ENCODE peak calls at places on chromosomes 3 and 15, in four cellular contexts. I, W, R and L are unnamed samples.

GRCh38 chr3:123384256-123384655 is 64.6 kb downstream of the ADCY5 start:
- DNase-seq in W (no peak), I (no peak), R (no peak), L (no peak)

GRCh38 chr3:183958775-183959174 is 58.9 kb downstream of the ABCC5 start:
- DNase-seq in W (no peak), R (no peak), I (no peak), L (no peak)

GRCh38 chr3:123803521-123803920 is 80.6 kb downstream of the MYLK start:
- DNase-seq in I (no peak), R (no peak), W (no peak), L (no peak)

GRCh38 chr3:32203854-32204253 is 34.6 kb upstream of the CMTM8 start:
- DNase-seq in W (no peak), I (no peak), R (no peak), L (no peak)

GRCh38 chr15:65275104-65275727 is 11.5 kb downstream of the PARP16 start:
- DNase-seq in W (no peak), I (no peak), R (no peak), L (no peak)

GRCh38 chr3:101940521-101940992 is 91.2 kb downstream of the NFKBIZ start:
- DNase-seq in W (no peak), R (no peak), I (peak; percentile 51), L (no peak)

GRCh38 chr15:45187894-45188830 is at the start of gene SHF:
- DNase-seq in W (peak; percentile 88), I (peak; percentile 74), R (peak; percentile 89), L (no peak)

GRCh38 chr15:74274485-74275038 is 38.4 kb downstream of the CCDC33 start:
- DNase-seq in R (no peak), I (peak; percentile 10), W (no peak), L (no peak)

GRCh38 chr3:146196789-146197188 is 35.8 kb upstream of the PLOD2 start:
- DNase-seq in I (no peak), R (no peak), W (no peak), L (no peak)

GRCh38 chr3:129173725-129174124 is 10.0 kb downstream of the CNBP start:
- DNase-seq in I (no peak), W (no peak), R (no peak), L (no peak)

GRCh38 chr3:111076732-111077131 is 5.1 kb downstream of the NECTIN3 start:
- DNase-seq in I (no peak), W (no peak), R (no peak), L (no peak)

GRCh38 chr3:151016421-151016820 is 43.9 kb upstream of the CLRN1 start:
- DNase-seq in I (no peak), W (no peak), R (no peak), L (no peak)

DNA sequence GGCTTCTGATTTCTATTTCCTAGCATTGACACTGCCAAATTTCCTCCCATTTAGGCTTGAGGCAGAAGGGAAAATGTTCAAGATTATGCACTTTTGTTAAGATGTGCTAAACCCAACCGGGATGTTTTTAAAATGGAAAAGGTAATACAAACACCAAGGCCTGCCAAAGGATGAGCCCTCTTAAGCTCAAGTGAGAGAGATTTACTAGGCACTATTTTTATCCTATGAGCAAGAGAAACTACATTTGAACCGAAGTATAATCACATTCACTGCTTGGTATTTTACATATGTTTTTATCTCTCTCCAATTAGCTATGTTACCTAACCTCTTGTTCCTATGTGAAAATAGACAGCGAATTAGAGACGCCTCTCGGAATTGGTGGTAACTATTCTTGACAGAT is 295.8 kb downstream of the GABRB3 start:
- DNase-seq in W (no peak), R (no peak), I (no peak), L (no peak)
- TF ChIP-seq CTCF in W (no peak), R (no peak), I (no peak), L (no peak)

DNA sequence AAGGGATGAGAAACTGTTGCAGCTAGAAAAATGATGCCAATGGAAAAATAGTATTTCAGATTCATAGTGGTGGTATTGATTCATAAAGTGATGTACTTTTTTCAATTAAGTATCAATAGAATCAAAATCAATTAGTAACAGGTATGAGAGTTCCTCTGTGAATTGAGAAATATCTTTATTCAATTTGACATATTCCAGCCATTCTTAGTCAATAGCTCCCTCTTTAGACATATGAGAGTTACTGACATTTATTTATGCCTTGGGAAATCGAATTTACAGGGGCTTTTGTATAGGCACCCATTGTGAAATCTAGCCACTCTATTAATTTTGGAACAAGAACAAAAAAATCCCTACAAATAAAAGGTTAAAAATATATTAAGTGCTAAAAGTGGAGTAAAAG is 386.9 kb upstream of the CNTN3 start:
- DNase-seq in W (no peak), I (no peak), R (peak; percentile 17), L (peak; percentile 28)
- TF ChIP-seq CTCF in W (no peak), I (no peak), R (no peak), L (peak; percentile 44)

DNA sequence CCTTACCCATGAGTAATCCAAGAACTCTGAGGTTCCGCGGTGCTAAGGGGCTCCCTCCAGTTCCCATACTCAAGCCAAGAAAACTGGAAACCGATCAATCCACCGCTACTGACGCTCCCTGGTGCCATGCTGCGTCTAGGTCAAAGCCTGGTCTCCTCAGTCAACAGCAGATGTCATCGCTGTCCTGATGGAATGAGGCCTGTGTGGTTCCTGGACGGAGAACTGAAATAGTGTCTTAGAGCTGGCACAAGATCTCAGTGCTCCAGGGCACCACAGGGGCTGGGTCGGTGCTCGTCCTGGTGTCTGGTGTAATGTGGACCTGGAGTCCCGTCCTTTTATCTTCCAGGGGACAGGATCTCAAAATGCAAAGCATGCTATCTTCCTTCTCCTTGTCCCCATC is 373.9 kb upstream of the CFAP20DC start:
- DNase-seq in I (no peak), W (no peak), R (no peak), L (no peak)
- TF ChIP-seq CTCF in I (no peak), W (no peak), R (no peak), L (no peak)

GRCh38 chr15:79431636-79432344 is at the start of gene MINAR1:
- DNase-seq in W (peak; percentile 50), I (no peak), R (peak; percentile 50), L (no peak)
- TF ChIP-seq CTCF in W (no peak), I (no peak), R (no peak), L (no peak)